ENCODE peak calls at places on chromosomes 5 and 9, in ten cellular contexts. One of them, this sample, is unnamed.

GRCh38 chr5:1552469-1553255 is 28.9 kb upstream of the LPCAT1 start:
- DNase-seq in AG09309: no peak
- DNase-seq in ELR: no peak
- DNase-seq in H1: no peak
- DNase-seq in HEK293T: no peak
- DNase-seq in A549: no peak
- DNase-seq in nucleus accumbens: peak; percentile 94
- DNase-seq in activated CD4-positive, alpha-beta T cell treated with anti-CD3 and anti-CD28 coated beads for 24 hours: no peak
- DNase-seq in T-helper 17 cell: no peak
- DNase-seq in islet precursor cell: peak; percentile 55
- DNase-seq in this sample: peak; percentile 84

GRCh38 chr5:81397169-81397568 is 3.2 kb upstream of the ACOT12 start:
- DNase-seq in AG09309: peak; percentile 8
- DNase-seq in ELR: peak; percentile 45
- DNase-seq in H1: no peak
- DNase-seq in HEK293T: no peak
- DNase-seq in A549: no peak
- DNase-seq in nucleus accumbens: no peak
- DNase-seq in activated CD4-positive, alpha-beta T cell treated with anti-CD3 and anti-CD28 coated beads for 24 hours: no peak
- DNase-seq in T-helper 17 cell: no peak
- DNase-seq in islet precursor cell: no peak
- DNase-seq in this sample: no peak

GRCh38 chr5:59757442-59757841 is 136.1 kb downstream of the PDE4D start:
- DNase-seq in AG09309: no peak
- DNase-seq in ELR: peak; percentile 30
- DNase-seq in H1: no peak
- DNase-seq in HEK293T: no peak
- DNase-seq in A549: peak; percentile 81
- DNase-seq in nucleus accumbens: no peak
- DNase-seq in activated CD4-positive, alpha-beta T cell treated with anti-CD3 and anti-CD28 coated beads for 24 hours: no peak
- DNase-seq in T-helper 17 cell: no peak
- DNase-seq in islet precursor cell: no peak
- DNase-seq in this sample: no peak

GRCh38 chr5:148855249-148856008 is 29.0 kb downstream of the ADRB2 start:
- DNase-seq in AG09309: no peak
- DNase-seq in ELR: no peak
- DNase-seq in H1: no peak
- DNase-seq in HEK293T: no peak
- DNase-seq in A549: no peak
- DNase-seq in nucleus accumbens: no peak
- DNase-seq in activated CD4-positive, alpha-beta T cell treated with anti-CD3 and anti-CD28 coated beads for 24 hours: no peak
- DNase-seq in T-helper 17 cell: no peak
- DNase-seq in islet precursor cell: no peak
- DNase-seq in this sample: no peak

GRCh38 chr5:159419567-159419966 is 89.3 kb upstream of the IL12B start:
- DNase-seq in AG09309: no peak
- DNase-seq in ELR: peak; percentile 19
- DNase-seq in H1: no peak
- DNase-seq in HEK293T: no peak
- DNase-seq in A549: peak; percentile 39
- DNase-seq in nucleus accumbens: no peak
- DNase-seq in activated CD4-positive, alpha-beta T cell treated with anti-CD3 and anti-CD28 coated beads for 24 hours: no peak
- DNase-seq in T-helper 17 cell: no peak
- DNase-seq in islet precursor cell: no peak
- DNase-seq in this sample: no peak

GRCh38 chr5:55816342-55816741 is 34.8 kb upstream of the IL31RA start:
- DNase-seq in AG09309: peak; percentile 58
- DNase-seq in ELR: peak; percentile 87
- DNase-seq in H1: no peak
- DNase-seq in HEK293T: no peak
- DNase-seq in A549: peak; percentile 38
- DNase-seq in nucleus accumbens: no peak
- DNase-seq in activated CD4-positive, alpha-beta T cell treated with anti-CD3 and anti-CD28 coated beads for 24 hours: no peak
- DNase-seq in T-helper 17 cell: no peak
- DNase-seq in islet precursor cell: no peak
- DNase-seq in this sample: no peak

GRCh38 chr5:173618927-173619519 is 2.6 kb upstream of the BOD1 start:
- DNase-seq in AG09309: peak; percentile 16
- DNase-seq in ELR: peak; percentile 73
- DNase-seq in H1: no peak
- DNase-seq in HEK293T: peak; percentile 62
- DNase-seq in A549: peak; percentile 68
- DNase-seq in nucleus accumbens: peak; percentile 65
- DNase-seq in activated CD4-positive, alpha-beta T cell treated with anti-CD3 and anti-CD28 coated beads for 24 hours: peak; percentile 18
- DNase-seq in T-helper 17 cell: peak; percentile 39
- DNase-seq in islet precursor cell: no peak
- DNase-seq in this sample: no peak

GRCh38 chr9:89138463-89139390 is 39.9 kb downstream of the SHC3 start:
- DNase-seq in AG09309: no peak
- DNase-seq in ELR: peak; percentile 40
- DNase-seq in H1: no peak
- DNase-seq in HEK293T: no peak
- DNase-seq in A549: no peak
- DNase-seq in nucleus accumbens: no peak
- DNase-seq in activated CD4-positive, alpha-beta T cell treated with anti-CD3 and anti-CD28 coated beads for 24 hours: no peak
- DNase-seq in T-helper 17 cell: no peak
- DNase-seq in islet precursor cell: no peak
- DNase-seq in this sample: no peak

GRCh38 chr9:23822331-23823169 is 3.5 kb downstream of the ELAVL2 start:
- DNase-seq in AG09309: no peak
- DNase-seq in ELR: no peak
- DNase-seq in H1: no peak
- DNase-seq in HEK293T: no peak
- DNase-seq in A549: no peak
- DNase-seq in nucleus accumbens: no peak
- DNase-seq in activated CD4-positive, alpha-beta T cell treated with anti-CD3 and anti-CD28 coated beads for 24 hours: no peak
- DNase-seq in T-helper 17 cell: no peak
- DNase-seq in islet precursor cell: no peak
- DNase-seq in this sample: no peak